ENCODE peak calls at places on chromosome 20, in five cellular contexts. L is fibroblast of lung, F is astrocyte of the spinal cord, P is heart right ventricle, Z is psoas muscle. I is an unnamed sample.

GRCh38 chr20:60465993-60466682 is 507.9 kb downstream of the CDH26 start:
- DNase-seq in P (no peak), Z (no peak), F (no peak), L (no peak), I (peak; percentile 24)

GRCh38 chr20:7693761-7694160 is 246.5 kb downstream of the HAO1 start:
- DNase-seq in P (no peak), F (peak; percentile 80), Z (no peak), L (peak; percentile 91), I (no peak)

GRCh38 chr20:63697357-63697867 is 960 bp downstream of the TNFRSF6B start:
- DNase-seq in L (no peak), Z (peak; percentile 64), F (no peak), P (peak; percentile 21), I (no peak)

GRCh38 chr20:40637176-40637575 is 51.9 kb downstream of the MAFB start:
- DNase-seq in Z (no peak), P (no peak), F (no peak), L (no peak), I (no peak)

GRCh38 chr20:911882-912600 is 4.1 kb downstream of the ANGPT4 start:
- DNase-seq in L (no peak), F (no peak), Z (no peak), P (no peak), I (no peak)

GRCh38 chr20:24337074-24337473 is 132.4 kb upstream of the SYNDIG1 start:
- DNase-seq in P (no peak), F (peak; percentile 80), L (peak; percentile 36), Z (no peak), I (no peak)

GRCh38 chr20:54123587-54124180 is 50.1 kb downstream of the CYP24A1 start:
- DNase-seq in F (peak; percentile 96), L (peak; percentile 99), P (no peak), Z (no peak), I (no peak)

GRCh38 chr20:2700913-2701620 is 8.5 kb downstream of the EBF4 start:
- DNase-seq in Z (no peak), P (no peak), F (no peak), L (no peak), I (no peak)

GRCh38 chr20:52191436-52192295 is at the start of gene ZFP64:
- DNase-seq in L (peak; percentile 81), F (peak; percentile 83), Z (peak; percentile 77), P (peak; percentile 78), I (peak; percentile 86)

GRCh38 chr20:37902504-37903313 is at the start of gene VSTM2L:
- DNase-seq in Z (no peak), F (peak; percentile 73), L (peak; percentile 79), P (no peak), I (peak; percentile 65)

GRCh38 chr20:7346562-7346961 is 579.1 kb downstream of the BMP2 start:
- DNase-seq in P (no peak), Z (no peak), F (no peak), L (no peak), I (no peak)

GRCh38 chr20:38935967-38936407 is 9.8 kb downstream of the FAM83D start:
- DNase-seq in F (no peak), P (no peak), L (peak; percentile 32), Z (no peak), I (no peak)

GRCh38 chr20:4141616-4142240 is 126.4 kb upstream of the RNF24 start:
- DNase-seq in Z (no peak), P (no peak), L (no peak), F (no peak), I (no peak)

GRCh38 chr20:14055127-14055742 is 59.9 kb downstream of the MACROD2 start:
- DNase-seq in Z (no peak), P (no peak), F (peak; percentile 75), L (peak; percentile 42), I (peak; percentile 39)

GRCh38 chr20:4519530-4519929 is 202.2 kb upstream of the PRND start:
- DNase-seq in P (no peak), Z (no peak), F (no peak), L (no peak), I (peak; percentile 61)

GRCh38 chr20:3255728-3256127 is 16.7 kb upstream of the SLC4A11 start:
- DNase-seq in P (no peak), L (no peak), F (no peak), Z (no peak), I (no peak)

GRCh38 chr20:46715292-46715756 is 5.9 kb downstream of the SLC2A10 start:
- DNase-seq in L (peak; percentile 65), P (no peak), Z (peak; percentile 64), F (no peak), I (peak; percentile 60)

GRCh38 chr20:59822291-59823029 is 111.0 kb downstream of the SYCP2 start:
- DNase-seq in F (no peak), L (no peak), Z (no peak), P (no peak), I (peak; percentile 10)

GRCh38 chr20:39865446-39865845 is 823.6 kb downstream of the MAFB start:
- DNase-seq in L (no peak), Z (no peak), F (no peak), P (no peak), I (no peak)

GRCh38 chr20:370977-371754 is 9.4 kb upstream of the TRIB3 start:
- DNase-seq in F (no peak), Z (no peak), P (no peak), L (no peak), I (no peak)

GRCh38 chr20:6123650-6124014 is 802 bp upstream of the FERMT1 start:
- DNase-seq in P (no peak), Z (no peak), F (no peak), L (no peak), I (no peak)

GRCh38 chr20:63005862-63006564 is 751 bp downstream of the BHLHE23 start:
- DNase-seq in F (no peak), P (peak; percentile 7), L (peak; percentile 24), Z (no peak), I (peak; percentile 29)

GRCh38 chr20:62808211-62808865 is 3.7 kb downstream of the OGFR start:
- DNase-seq in F (peak; percentile 41), P (peak; percentile 75), Z (peak; percentile 83), L (no peak), I (peak; percentile 67)

GRCh38 chr20:25543068-25543467 is 42.3 kb downstream of the NINL start:
- DNase-seq in Z (no peak), F (peak; percentile 64), P (no peak), L (peak; percentile 66), I (no peak)

GRCh38 chr20:13058666-13059389 is 50.1 kb downstream of the SPTLC3 start:
- DNase-seq in Z (no peak), F (no peak), L (no peak), P (no peak), I (no peak)

GRCh38 chr20:10739134-10739533 is 65.3 kb upstream of the JAG1 start:
- DNase-seq in Z (no peak), F (no peak), P (no peak), L (no peak), I (no peak)
- H3K4me3 ChIP-seq in Z (peak overlapping the region; percentile 46), F (no peak overlapping the region), P (peak overlapping the region; percentile 43), L (peak overlapping the region; percentile 36), I (no peak overlapping the region)

DNA sequence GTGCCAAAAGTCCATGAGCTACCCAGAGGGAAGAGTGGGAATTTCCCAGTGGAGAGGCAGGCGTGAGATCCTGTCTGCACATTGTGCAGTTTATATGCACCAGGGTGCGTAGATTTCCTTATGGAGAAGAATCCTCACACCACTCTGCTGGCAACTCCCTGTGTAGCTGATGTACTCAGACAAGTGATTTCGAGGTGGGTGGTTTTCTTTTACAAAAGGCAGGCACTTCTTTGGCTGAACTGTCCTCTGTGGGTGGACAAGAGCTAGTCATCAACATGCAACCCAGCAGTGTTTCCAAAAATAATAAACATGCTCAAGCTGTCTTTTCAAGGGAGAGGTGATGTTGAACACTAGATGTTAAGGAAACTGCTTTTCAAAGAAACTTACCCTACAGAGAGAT is 121.7 kb upstream of the NXT1 start:
- DNase-seq in Z (no peak), F (peak; percentile 82), P (no peak), L (peak; percentile 90), I (peak; percentile 43)
- TF ChIP-seq CTCF in Z (no peak), F (no peak), P (no peak), L (no peak), I (no peak)

DNA sequence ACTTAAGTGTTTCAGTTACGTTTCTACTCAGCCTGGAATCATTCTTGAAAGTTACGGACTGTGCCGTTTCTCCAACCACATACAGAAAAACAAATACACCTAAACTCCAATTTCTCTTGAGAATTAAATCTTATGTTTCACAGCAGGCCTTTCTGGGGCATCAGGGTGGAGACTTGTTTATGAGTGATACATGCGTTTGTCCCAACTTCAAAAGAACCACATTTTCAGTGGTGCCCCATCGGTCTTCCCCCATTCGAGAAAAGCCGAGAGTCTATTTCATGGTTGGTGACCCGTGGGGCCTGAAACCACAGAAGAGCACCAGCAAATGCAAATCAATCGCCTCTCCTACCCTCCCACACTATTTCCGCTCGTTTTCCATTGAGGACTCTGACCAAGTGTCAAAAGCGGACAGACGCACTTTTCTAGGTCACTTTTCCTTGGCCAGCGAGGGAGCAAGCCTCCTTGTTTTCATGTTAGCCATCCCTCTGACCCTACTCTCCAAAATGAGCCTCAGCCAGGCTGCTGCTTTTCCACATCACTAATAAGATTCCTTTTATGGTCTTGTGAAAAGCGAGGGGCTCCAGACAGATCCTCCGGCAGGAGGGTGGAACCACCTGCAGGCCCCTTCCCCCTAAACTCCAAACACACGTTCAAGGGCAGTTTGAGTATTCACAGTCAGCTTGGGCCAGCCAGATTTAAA is 3.1 kb downstream of the JAG1 start:
- DNase-seq in F (peak; percentile 32), P (no peak), L (no peak), Z (no peak), I (no peak)
- H3K4me3 ChIP-seq in F (peak overlapping the region; percentile 83), P (peak overlapping the region; percentile 97), L (peak overlapping the region; percentile 78), Z (peak overlapping the region; percentile 97), I (peak overlapping the region; percentile 89)

DNA sequence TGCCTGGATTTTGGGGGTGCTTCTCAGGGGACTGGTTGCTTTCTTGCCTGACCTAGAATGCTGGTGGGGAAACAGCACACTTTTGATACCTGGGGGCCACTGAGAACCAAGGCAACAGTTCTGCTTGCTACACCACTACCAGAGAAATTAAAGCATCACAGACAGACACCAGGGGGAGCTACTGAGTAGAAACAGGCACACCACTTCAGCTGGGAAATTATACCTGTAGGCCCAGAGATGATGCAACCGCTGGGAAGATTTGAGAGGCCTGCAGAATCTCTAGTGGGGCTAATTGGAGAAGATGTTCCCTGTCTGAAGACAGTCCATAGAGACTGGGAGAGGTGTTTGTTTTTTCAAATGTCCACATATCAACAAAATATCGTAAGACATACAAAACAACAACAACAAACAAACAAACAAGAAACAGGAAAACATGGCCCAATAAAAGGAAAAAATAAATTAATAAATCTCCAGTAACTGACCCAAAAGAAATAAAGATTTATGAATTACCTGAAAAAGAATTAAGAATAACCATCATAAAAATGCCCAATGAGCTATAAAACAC is 129.4 kb upstream of the RIN2 start:
- DNase-seq in Z (no peak), L (peak; percentile 40), P (no peak), F (peak; percentile 64), I (peak; percentile 71)
- TF ChIP-seq CTCF in Z (peak; percentile 62), L (peak; percentile 79), P (peak; percentile 52), F (peak; percentile 77), I (peak; percentile 65)

DNA sequence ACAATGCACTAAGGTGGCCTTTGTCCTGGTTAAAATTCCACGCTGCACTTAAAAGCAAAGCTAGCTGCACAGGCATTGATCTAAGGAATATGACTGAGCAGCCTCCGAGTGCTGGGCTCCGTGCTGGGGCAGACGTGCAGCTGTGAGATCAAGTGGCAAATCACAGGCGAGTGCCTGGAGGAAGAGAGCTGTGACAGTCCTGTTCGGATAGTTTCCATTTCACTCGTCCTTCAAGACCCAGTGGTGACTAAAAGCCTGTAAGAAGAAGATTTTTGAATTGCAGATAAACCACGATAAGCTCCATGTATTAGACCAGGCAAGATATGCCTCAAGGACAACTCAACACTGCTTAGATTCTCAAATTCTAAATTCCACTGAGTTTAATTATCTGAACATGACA is 247.9 kb downstream of the ANKRD60 start:
- DNase-seq in Z (peak; percentile 33), P (no peak), L (no peak), F (no peak), I (no peak)
- H3K4me3 ChIP-seq in Z (no peak overlapping the region), P (no peak overlapping the region), L (no peak overlapping the region), F (no peak overlapping the region), I (no peak overlapping the region)

GRCh38 chr20:47785900-47786762 is 850 bp upstream of the SULF2 start:
- DNase-seq in P (peak; percentile 63), F (peak; percentile 73), Z (peak; percentile 70), L (peak; percentile 85), I (peak; percentile 87)
- TF ChIP-seq CTCF in P (peak; percentile 51), F (peak; percentile 67), Z (peak; percentile 51), L (peak; percentile 65), I (peak; percentile 72)